ENCODE peak calls at places on chromosomes 5 and 9, in seven cellular contexts. L, Y, O, C, V, X and P are unnamed samples.

GRCh38 chr5:6435356-6435755 is 13.3 kb upstream of the UBE2QL1 start:
- DNase-seq in V (no peak), L (no peak), Y (no peak), O (no peak), X (peak; percentile 31), C (no peak), P (peak; percentile 58)

GRCh38 chr5:163451489-163451888 is 8.4 kb downstream of the NUDCD2 start:
- DNase-seq in V (no peak), O (no peak), Y (no peak), L (no peak), C (no peak), X (no peak), P (no peak)

GRCh38 chr9:4923141-4923540 is 61.9 kb upstream of the JAK2 start:
- DNase-seq in C (no peak), X (no peak), V (no peak), O (no peak), L (no peak), Y (no peak), P (no peak)

GRCh38 chr5:151592855-151593408 is 1.8 kb upstream of the FAT2 start:
- DNase-seq in Y (no peak), V (no peak), L (no peak), C (peak; percentile 42), O (no peak), X (no peak), P (no peak)

GRCh38 chr9:121774715-121775613 is 123.5 kb downstream of the DAB2IP start:
- DNase-seq in O (no peak), V (no peak), X (no peak), Y (peak; percentile 19), L (no peak), C (no peak), P (no peak)

GRCh38 chr5:38551020-38552017 is 5.1 kb downstream of the LIFR start:
- DNase-seq in C (peak; percentile 23), V (no peak), X (peak; percentile 81), Y (no peak), L (peak; percentile 67), O (no peak), P (peak; percentile 27)

GRCh38 chr9:127931092-127931881 is 710 bp upstream of the PIP5KL1 start:
- DNase-seq in X (peak; percentile 90), V (no peak), L (peak; percentile 64), O (no peak), Y (peak; percentile 58), C (peak; percentile 74), P (no peak)

GRCh38 chr5:150356575-150357284 is 767 bp upstream of the TCOF1 start:
- DNase-seq in V (no peak), C (no peak), O (no peak), X (no peak), L (no peak), Y (no peak), P (no peak)

GRCh38 chr5:54725391-54726280 is 208.1 kb downstream of the SNX18 start:
- DNase-seq in C (no peak), O (no peak), L (peak; percentile 39), V (no peak), X (peak; percentile 52), Y (no peak), P (no peak)

GRCh38 chr9:4980046-4980727 is 4.9 kb upstream of the JAK2 start:
- DNase-seq in O (no peak), X (peak; percentile 20), C (no peak), Y (no peak), L (no peak), V (no peak), P (no peak)

GRCh38 chr9:94819161-94819677 is 92.7 kb downstream of the AOPEP start:
- DNase-seq in C (no peak), Y (no peak), L (no peak), X (no peak), V (no peak), O (no peak), P (no peak)

GRCh38 chr9:105403552-105404246 is 44.1 kb upstream of the FSD1L start:
- DNase-seq in V (no peak), O (no peak), Y (no peak), C (no peak), L (no peak), X (no peak), P (no peak)

GRCh38 chr5:64807505-64807904 is 38.8 kb downstream of the CWC27 start:
- DNase-seq in V (no peak), L (no peak), X (no peak), O (no peak), C (no peak), Y (peak; percentile 26), P (no peak)

GRCh38 chr9:130465383-130466096 is 20.8 kb downstream of the ASS1 start:
- DNase-seq in C (no peak), L (no peak), Y (no peak), O (no peak), X (no peak), V (no peak), P (no peak)

GRCh38 chr9:23766613-23767012 is 59.4 kb downstream of the ELAVL2 start:
- DNase-seq in V (no peak), Y (no peak), L (no peak), O (no peak), C (no peak), X (no peak), P (no peak)

GRCh38 chr5:60161340-60161934 is 267.9 kb upstream of the PDE4D start:
- DNase-seq in C (no peak), O (no peak), X (peak; percentile 55), L (peak; percentile 41), Y (no peak), V (no peak), P (no peak)

GRCh38 chr5:132408965-132409364 is 39.5 kb downstream of the SLC22A5 start:
- DNase-seq in X (no peak), V (no peak), L (no peak), Y (no peak), C (no peak), O (no peak), P (no peak)

GRCh38 chr9:120327322-120327721 is 252.6 kb downstream of the CDK5RAP2 start:
- DNase-seq in X (no peak), C (no peak), Y (no peak), V (no peak), L (no peak), O (no peak), P (no peak)

GRCh38 chr5:131375351-131375750 is 111.5 kb downstream of the CDC42SE2 start:
- DNase-seq in V (no peak), O (no peak), C (no peak), L (no peak), Y (no peak), X (no peak), P (no peak)

GRCh38 chr5:147193123-147193522 is 41.7 kb upstream of the STK32A start:
- DNase-seq in X (no peak), O (no peak), L (no peak), V (no peak), C (no peak), Y (no peak), P (no peak)

GRCh38 chr9:81801190-81801589 is 111.8 kb upstream of the TLE1 start:
- DNase-seq in V (no peak), L (peak; percentile 48), O (no peak), C (no peak), X (peak; percentile 61), Y (no peak), P (no peak)

GRCh38 chr5:145780961-145781360 is 54.2 kb downstream of the PRELID2 start:
- DNase-seq in O (no peak), C (peak; percentile 12), L (no peak), V (no peak), X (no peak), Y (no peak), P (no peak)

GRCh38 chr5:76145945-76146344 is 62.8 kb downstream of the SV2C start:
- DNase-seq in L (no peak), V (no peak), C (no peak), Y (no peak), O (no peak), X (peak; percentile 6), P (no peak)

GRCh38 chr9:133844876-133845658 is 106.9 kb upstream of the SARDH start:
- DNase-seq in X (no peak), V (no peak), C (no peak), O (no peak), L (no peak), Y (peak; percentile 79), P (no peak)

GRCh38 chr9:89746385-89747116 is 141.7 kb downstream of the GADD45G start:
- DNase-seq in V (no peak), X (peak; percentile 9), Y (no peak), L (no peak), C (no peak), O (no peak), P (no peak)

GRCh38 chr9:130112244-130113151 is 58.8 kb downstream of the GPR107 start:
- DNase-seq in V (no peak), O (no peak), C (no peak), L (no peak), X (no peak), Y (no peak), P (peak; percentile 66)

GRCh38 chr9:35980289-35981011 is 22.5 kb upstream of the OR2S2 start:
- DNase-seq in L (no peak), C (no peak), O (no peak), X (no peak), V (no peak), Y (no peak), P (no peak)

GRCh38 chr5:138330813-138331448 is 673 bp downstream of the CDC25C start:
- DNase-seq in V (no peak), C (no peak), L (no peak), Y (no peak), X (peak; percentile 48), O (no peak), P (no peak)

GRCh38 chr9:131872006-131872405 is 132.1 kb upstream of the RAPGEF1 start:
- DNase-seq in O (no peak), V (no peak), C (no peak), Y (no peak), L (no peak), X (no peak), P (no peak)

GRCh38 chr5:95080026-95080425 is 204.9 kb downstream of the MCTP1 start:
- DNase-seq in X (no peak), O (no peak), V (no peak), L (no peak), C (no peak), Y (no peak), P (no peak)

GRCh38 chr9:107866912-107867311 is 377.3 kb upstream of the KLF4 start:
- DNase-seq in Y (peak; percentile 31), V (no peak), L (peak; percentile 47), C (peak; percentile 32), O (no peak), X (peak; percentile 44), P (no peak)

GRCh38 chr9:95778957-95779356 is 96.5 kb upstream of the ERCC6L2 start:
- DNase-seq in C (peak; percentile 86), L (peak; percentile 37), X (peak; percentile 43), O (no peak), Y (no peak), V (no peak), P (no peak)

GRCh38 chr9:38440511-38440910 is 16.3 kb upstream of the IGFBPL1 start:
- DNase-seq in O (no peak), Y (no peak), C (no peak), V (no peak), X (no peak), L (no peak), P (no peak)

GRCh38 chr5:172694061-172694460 is 53.0 kb downstream of the NEURL1B start:
- DNase-seq in Y (no peak), O (no peak), V (no peak), L (no peak), X (peak; percentile 19), C (no peak), P (no peak)

GRCh38 chr5:131521252-131521651 is 113.8 kb downstream of the RAPGEF6 start:
- DNase-seq in V (no peak), Y (no peak), X (peak; percentile 79), O (no peak), L (peak; percentile 9), C (no peak), P (no peak)

GRCh38 chr9:111728617-111729366 is 65.9 kb downstream of the SHOC1 start:
- DNase-seq in L (peak; percentile 42), X (peak; percentile 75), C (peak; percentile 77), O (no peak), V (no peak), Y (no peak), P (no peak)